ENCODE peak calls at places on chromosomes 5 and 9, in eight cellular contexts. M is K562, Y is neuronal stem cell, F is GM23248, J is fibroblast of lung, R is neural progenitor cell, O is MM.1S, Q is H1. N is an unnamed sample.

GRCh38 chr9:121298016-121298538 is 30.1 kb downstream of the GSN start:
- DNase-seq in R (peak), J (no peak), Q (no peak), F (no peak), O (no peak), Y (peak), M (no peak), N (peak)

GRCh38 chr5:133412661-133413060 is 199.7 kb downstream of the FSTL4 start:
- DNase-seq in O (no peak), J (no peak), F (peak), M (no peak), R (no peak), Y (no peak), Q (no peak), N (no peak)

GRCh38 chr9:94981661-94982060 is 255.2 kb downstream of the AOPEP start:
- DNase-seq in Y (no peak), R (no peak), F (no peak), J (no peak), M (no peak), O (no peak), Q (no peak), N (no peak)

GRCh38 chr9:91837982-91838731 is 111.9 kb downstream of the ROR2 start:
- DNase-seq in F (peak), Y (no peak), R (no peak), M (peak), J (peak), Q (no peak), O (no peak), N (peak)

GRCh38 chr5:175519006-175519405 is 40.6 kb downstream of the SFXN1 start:
- DNase-seq in O (no peak), M (no peak), R (no peak), Q (no peak), F (no peak), Y (no peak), J (no peak), N (no peak)

GRCh38 chr5:127206320-127207113 is 84.1 kb upstream of the MEGF10 start:
- DNase-seq in J (peak), M (no peak), O (no peak), Y (no peak), F (peak), Q (no peak), R (no peak), N (peak)

GRCh38 chr5:157308826-157309465 is 43.0 kb downstream of the CYFIP2 start:
- DNase-seq in M (no peak), R (no peak), F (peak), J (peak), O (no peak), Q (no peak), Y (no peak), N (peak)

GRCh38 chr9:110321055-110321454 is 16.6 kb downstream of the TXNDC8 start:
- DNase-seq in Y (no peak), R (no peak), M (no peak), O (no peak), F (peak), J (peak), Q (no peak), N (no peak)

GRCh38 chr5:17042041-17042440 is 106.0 kb upstream of the MYO10 start:
- DNase-seq in Q (no peak), O (no peak), R (no peak), Y (no peak), M (no peak), F (no peak), J (no peak), N (no peak)

GRCh38 chr9:119790022-119790421 is 420.8 kb upstream of the BRINP1 start:
- DNase-seq in Y (no peak), M (no peak), J (no peak), R (no peak), F (no peak), Q (no peak), O (no peak), N (no peak)

GRCh38 chr5:137300411-137301240 is 198.5 kb downstream of the SPOCK1 start:
- DNase-seq in M (no peak), J (peak), F (peak), Q (peak), Y (no peak), R (no peak), O (no peak), N (peak)

DNA sequence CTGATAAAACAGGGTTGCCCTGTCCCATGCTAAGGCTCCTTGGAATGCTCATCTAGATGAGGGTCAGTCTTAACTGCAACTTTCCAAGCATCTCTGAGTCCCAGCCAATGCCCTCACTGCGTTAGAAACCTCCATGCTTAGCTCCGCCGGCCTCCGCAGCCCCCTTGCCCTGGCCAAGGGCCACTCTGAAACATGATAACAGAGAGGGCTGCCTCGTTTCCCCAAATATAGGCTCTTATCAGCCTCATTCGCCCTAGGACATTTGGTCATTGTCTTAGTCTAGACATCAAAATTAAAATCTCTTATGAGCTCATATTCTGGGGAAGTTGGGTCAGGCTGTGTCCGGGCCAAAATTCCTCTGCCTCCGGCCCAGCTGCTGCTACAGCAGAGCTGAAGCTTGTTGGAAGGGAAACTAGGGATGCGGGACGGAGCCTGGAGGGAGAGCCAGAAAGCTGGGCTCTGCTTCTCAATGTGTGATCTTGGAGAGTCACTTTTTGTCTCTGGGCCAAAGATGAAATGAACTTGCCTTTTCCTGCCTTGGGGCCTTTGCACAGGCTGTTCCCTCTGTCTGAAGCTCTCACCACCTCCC is 191.2 kb downstream of the RGS3 start:
- DNase-seq in R (no peak), O (no peak), M (no peak), F (peak), J (peak), Q (no peak), Y (no peak), N (no peak)
- H2AFZ ChIP-seq in R (peak), O (no peak), M (no peak), F (peak), J (peak), Q (peak), Y (peak), N (no peak)

DNA sequence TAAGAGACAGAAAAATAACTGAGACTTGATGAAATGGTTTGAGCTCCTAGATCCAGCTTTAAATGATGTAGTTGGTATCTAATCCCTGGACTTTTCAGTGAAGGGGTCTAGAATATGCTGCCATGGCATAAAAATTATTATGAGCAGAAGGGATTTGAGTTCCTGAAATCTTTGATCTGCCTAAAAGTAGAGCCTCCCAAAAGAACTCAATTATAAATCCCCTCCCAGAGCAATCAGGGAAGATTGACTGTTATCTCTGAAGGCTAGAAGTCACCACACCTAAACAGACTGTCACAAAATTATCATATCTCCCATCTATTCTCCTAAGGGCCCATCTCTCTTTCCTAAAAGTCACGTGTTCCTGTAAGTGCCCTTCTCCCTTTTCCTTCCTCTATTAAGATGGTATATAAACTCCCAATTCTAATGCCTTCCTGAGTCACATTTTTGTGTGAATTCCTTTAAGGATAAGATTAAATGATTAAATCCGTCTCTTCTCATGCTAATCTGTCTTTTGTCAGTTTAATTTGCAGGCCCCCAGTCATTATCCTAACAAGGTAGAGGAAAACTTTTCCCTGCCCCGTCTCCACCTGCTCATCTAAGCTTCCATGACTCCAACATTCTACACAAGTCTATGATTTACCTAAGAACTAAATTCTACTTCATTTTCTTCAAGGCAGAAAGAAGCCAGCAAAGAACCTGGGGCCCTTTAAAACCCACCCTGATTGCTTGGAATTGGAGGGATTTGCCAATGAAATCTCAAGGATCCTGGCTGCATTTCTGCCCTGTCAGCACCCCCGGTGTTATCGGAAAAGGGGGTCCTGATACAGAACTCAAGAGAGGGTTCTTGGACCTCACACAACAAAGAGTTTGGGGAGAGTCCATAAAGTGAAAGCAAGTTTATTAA is 47.1 kb upstream of the PWWP2A start:
- DNase-seq in M (no peak), J (no peak), Y (no peak), O (no peak), F (no peak), Q (no peak), R (peak), N (no peak)
- H2AFZ ChIP-seq in M (no peak), J (no peak), Y (peak), O (no peak), F (peak), Q (no peak), R (peak), N (peak)

GRCh38 chr5:72408602-72409001 is 88.4 kb downstream of the PTCD2 start:
- DNase-seq in M (no peak), O (no peak), Q (no peak), F (peak), R (no peak), J (no peak), Y (no peak), N (no peak)
- H2AFZ ChIP-seq in M (no peak), O (no peak), Q (no peak), F (peak), R (no peak), J (no peak), Y (peak), N (no peak)

GRCh38 chr5:1974501-1975405 is 92.0 kb upstream of the IRX4 start:
- DNase-seq in R (no peak), Q (no peak), F (no peak), O (no peak), J (no peak), M (no peak), Y (no peak), N (no peak)

GRCh38 chr5:1973391-1974013 is 90.8 kb upstream of the IRX4 start:
- DNase-seq in M (no peak), O (no peak), Y (peak), Q (no peak), R (peak), J (no peak), F (no peak), N (no peak)

GRCh38 chr5:1975898-1976765 is 93.4 kb upstream of the IRX4 start:
- DNase-seq in O (no peak), Y (no peak), R (no peak), J (no peak), F (no peak), Q (no peak), M (peak), N (no peak)

GRCh38 chr5:1975406-1975715 is 92.6 kb upstream of the IRX4 start:
- DNase-seq in Y (no peak), O (no peak), M (no peak), F (no peak), J (no peak), R (no peak), Q (no peak), N (no peak)

DNA sequence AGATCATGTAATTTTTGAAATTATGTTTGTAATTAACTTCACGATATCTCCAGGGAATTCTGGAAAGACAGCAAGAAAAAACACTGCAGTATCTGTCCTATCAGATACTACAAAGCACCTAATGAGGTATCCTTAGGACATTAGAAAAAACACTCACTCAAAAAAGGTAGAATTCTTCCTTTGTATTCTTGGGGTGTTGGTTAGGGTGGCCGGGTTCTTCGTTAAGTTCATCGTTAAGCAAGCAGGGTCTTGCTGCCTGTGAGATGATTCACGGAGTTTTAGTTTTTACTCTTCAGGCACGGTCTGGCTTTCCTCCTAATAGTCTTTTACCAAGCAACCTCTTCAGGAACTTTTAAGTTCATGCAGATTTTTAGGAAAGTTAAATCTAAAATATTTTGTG is 91.4 kb upstream of the IRX4 start:
- DNase-seq in R (no peak), O (no peak), F (no peak), M (no peak), Y (no peak), Q (no peak), J (no peak), N (no peak)
- H2AFZ ChIP-seq in R (peak), O (no peak), F (no peak), M (no peak), Y (no peak), Q (peak), J (no peak), N (no peak)

DNA sequence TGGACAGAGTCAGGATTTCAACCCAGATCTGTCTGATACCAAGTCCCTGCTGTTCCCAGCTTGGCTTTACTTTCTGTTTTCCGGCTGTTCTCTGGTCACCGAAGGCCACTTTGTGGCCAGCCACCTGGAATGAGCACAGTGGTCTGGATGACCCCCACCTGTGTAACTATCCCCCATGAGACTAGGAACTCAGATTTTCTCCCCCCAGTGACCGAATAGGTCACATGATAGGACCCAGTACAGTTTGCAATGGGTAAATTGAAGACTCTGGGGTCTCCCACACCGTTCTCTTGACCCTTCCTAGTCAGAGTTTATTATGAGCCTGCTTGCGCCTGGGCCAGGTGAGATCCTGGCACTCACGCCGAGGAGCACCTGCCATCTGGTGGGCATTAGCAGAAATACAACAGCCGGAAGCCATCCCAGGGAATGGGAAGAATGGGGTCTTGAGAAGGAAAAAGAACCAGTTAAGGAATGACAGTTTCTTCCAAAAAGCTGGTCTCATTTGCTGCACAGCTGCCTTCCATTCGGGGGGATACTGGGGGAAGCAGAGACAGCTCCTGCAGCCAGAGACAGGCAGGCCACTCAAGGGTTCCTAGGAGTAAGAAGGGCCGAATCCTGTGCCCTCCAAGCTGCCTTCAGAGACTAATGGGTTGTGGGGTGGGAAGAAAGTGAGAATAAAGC is 7.1 kb downstream of the PHYHD1 start:
- DNase-seq in Y (peak), J (peak), M (peak), Q (peak), O (peak), R (peak), F (peak), N (peak)
- H2AFZ ChIP-seq in Y (peak), J (peak), M (peak), Q (peak), O (peak), R (peak), F (peak), N (peak)

N was measured in osteoblast.